ENCODE peak calls at places on chromosomes 3 and 15, in seven cellular contexts. Q is GM23248, J is fibroblast of lung, V is neuronal stem cell, Z is H9, O is neural progenitor cell, P is HepG2. N is an unnamed sample.

GRCh38 chr3:138046955-138047354 is 37.0 kb downstream of the CLDN18 start:
- DNase-seq in J (no peak), Q (peak; percentile 16), V (no peak), O (no peak), Z (no peak), P (no peak), N (no peak)

GRCh38 chr15:60534051-60534450 is 55.1 kb upstream of the ICE2 start:
- DNase-seq in O (no peak), J (no peak), Q (no peak), Z (no peak), P (no peak), V (no peak), N (no peak)

GRCh38 chr15:66269326-66270090 is 16.0 kb upstream of the MEGF11 start:
- DNase-seq in Z (peak; percentile 36), V (no peak), O (peak; percentile 38), Q (peak; percentile 44), P (no peak), J (peak; percentile 71), N (no peak)

GRCh38 chr15:68277131-68277604 is 377 bp upstream of the FEM1B start:
- DNase-seq in P (no peak), O (peak; percentile 81), V (peak; percentile 70), J (peak; percentile 65), Z (no peak), Q (peak; percentile 73), N (no peak)

GRCh38 chr15:60414016-60414682 is 16.4 kb upstream of the ANXA2 start:
- DNase-seq in J (peak; percentile 70), Q (peak; percentile 75), V (no peak), O (no peak), P (no peak), Z (no peak), N (no peak)

GRCh38 chr15:38192496-38192895 is 60.1 kb upstream of the SPRED1 start:
- DNase-seq in J (no peak), V (no peak), P (no peak), O (no peak), Z (no peak), Q (no peak), N (no peak)

GRCh38 chr3:125186261-125186770 is 26.2 kb downstream of the SLC12A8 start:
- DNase-seq in V (no peak), P (no peak), J (peak; percentile 60), O (no peak), Z (no peak), Q (peak; percentile 67), N (no peak)

GRCh38 chr15:40847225-40847961 is 3.5 kb downstream of the SPINT1 start:
- DNase-seq in O (peak; percentile 76), Q (no peak), P (peak; percentile 72), Z (peak; percentile 80), J (peak; percentile 36), V (no peak), N (no peak)

GRCh38 chr3:64685800-64686445 is 1.9 kb downstream of the ADAMTS9 start:
- DNase-seq in J (peak; percentile 93), O (peak; percentile 95), Q (peak; percentile 91), Z (peak; percentile 94), V (peak; percentile 94), P (peak; percentile 13), N (peak; percentile 44)

DNA sequence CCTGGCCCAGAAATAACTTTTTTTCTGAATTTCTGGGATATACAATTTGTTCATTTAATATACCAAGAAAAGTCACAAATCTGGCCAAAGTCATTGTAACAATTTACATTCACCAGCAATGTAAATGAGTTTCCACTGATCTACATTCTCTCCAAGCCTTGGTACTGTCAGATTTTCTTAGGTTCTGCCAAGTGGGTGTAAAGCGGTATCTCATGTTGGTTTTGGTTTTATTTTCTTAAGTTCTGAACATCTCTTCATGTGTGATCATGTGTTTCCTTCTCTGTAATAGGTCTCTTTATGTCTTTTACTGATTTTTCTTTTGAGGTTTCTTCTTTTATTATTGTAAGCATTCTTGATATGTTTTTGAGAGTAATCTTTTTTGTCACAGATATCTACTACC is 235.6 kb upstream of the COL8A1 start:
- DNase-seq in O (no peak), J (no peak), V (no peak), Z (no peak), P (no peak), Q (no peak), N (no peak)
- H3K4me1 ChIP-seq in O (no peaks in the 10 kb centered on the region), J (no peaks in the 10 kb centered on the region), V (no peaks in the 10 kb centered on the region), Z (no peaks in the 10 kb centered on the region), P (no peaks in the 10 kb centered on the region), Q (no peaks in the 10 kb centered on the region), N (peaks cover 8% of the 10 kb centered on the region)

GRCh38 chr3:19154693-19155250 is 6.5 kb downstream of the KCNH8 start:
- DNase-seq in V (no peak), Q (no peak), O (no peak), Z (no peak), J (no peak), P (no peak), N (no peak)
- H2AFZ ChIP-seq in V (no peak overlapping the region), Q (no peak overlapping the region), O (no peak overlapping the region), Z (no peak overlapping the region), J (no peak overlapping the region), P (no peak overlapping the region), N (no peak overlapping the region)

GRCh38 chr3:13546667-13547171 is 2.2 kb upstream of the FBLN2 start:
- DNase-seq in J (peak; percentile 81), V (no peak), P (no peak), O (peak; percentile 40), Z (peak; percentile 52), Q (peak; percentile 60), N (no peak)

GRCh38 chr3:13545952-13546454 is 2.9 kb upstream of the FBLN2 start:
- DNase-seq in Q (no peak), P (no peak), Z (no peak), J (no peak), V (no peak), O (no peak), N (no peak)

GRCh38 chr3:13544293-13544831 is 4.6 kb upstream of the FBLN2 start:
- DNase-seq in J (peak; percentile 97), O (no peak), Z (peak; percentile 18), V (no peak), Q (peak; percentile 98), P (no peak), N (peak; percentile 79)

GRCh38 chr3:13543251-13543650 is 5.7 kb upstream of the FBLN2 start:
- DNase-seq in V (no peak), Z (peak; percentile 39), O (no peak), J (peak; percentile 94), Q (peak; percentile 97), P (no peak), N (no peak)

GRCh38 chr3:13544951-13545651 is 3.8 kb upstream of the FBLN2 start:
- DNase-seq in P (no peak), J (no peak), V (no peak), Q (no peak), Z (peak; percentile 10), O (no peak), N (no peak)
- H3K9ac ChIP-seq in P (no peak overlapping the region), J (no peak overlapping the region), V (no peak overlapping the region), Q (peak overlapping the region; percentile 39), Z (no peak overlapping the region), O (no peak overlapping the region), N (peak overlapping the region; percentile 15)

GRCh38 chr15:98653686-98654085 is 5.3 kb downstream of the IGF1R start:
- DNase-seq in J (no peak), Z (no peak), P (no peak), O (no peak), Q (peak; percentile 57), V (no peak), N (no peak)
- H3K4me1 ChIP-seq in J (peaks cover 6% of the 10 kb centered on the region), Z (peaks cover 12% of the 10 kb centered on the region), P (peaks cover 70% of the 10 kb centered on the region), O (peaks cover 40% of the 10 kb centered on the region), Q (peaks cover 57% of the 10 kb centered on the region), V (peaks cover 7% of the 10 kb centered on the region), N (peaks cover 41% of the 10 kb centered on the region)

DNA sequence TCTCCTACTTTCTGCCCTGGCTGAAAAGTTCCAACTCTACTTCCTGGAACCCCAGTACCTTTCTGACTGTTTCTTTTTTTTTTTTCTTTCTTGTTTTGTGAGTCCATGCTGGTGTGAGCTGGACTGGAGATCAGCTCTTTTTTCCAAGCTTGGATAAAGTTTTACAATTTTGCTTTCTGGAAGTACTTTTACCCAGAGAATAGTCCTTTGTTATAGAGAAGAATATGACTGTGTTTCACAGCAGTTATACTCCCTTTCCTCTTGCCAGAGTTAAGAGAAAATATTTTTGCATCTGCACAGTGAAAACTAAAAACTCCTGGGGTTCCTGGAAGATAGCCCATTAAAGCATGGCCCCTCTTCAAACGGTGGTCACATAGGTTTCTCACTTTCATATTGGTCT is 1100.6 kb downstream of the OTOL1 start:
- DNase-seq in Q (no peak), O (no peak), J (no peak), V (no peak), Z (no peak), P (no peak), N (no peak)
- H2AFZ ChIP-seq in Q (no peak overlapping the region), O (peak overlapping the region; percentile 99), J (no peak overlapping the region), V (peak overlapping the region; percentile 69), Z (no peak overlapping the region), P (no peak overlapping the region), N (no peak overlapping the region)